ENCODE peak calls at places on chromosomes 1 and 21, in seven cellular contexts. A is CD8-positive, alpha-beta memory T cell; M is KBM-7; R is foreskin melanocyte; L is AG08395; I is endothelial cell; J is H9. B is an unnamed sample.

GRCh38 chr1:33683913-33684312 is 180.0 kb upstream of the HMGB4 start:
- DNase-seq in R (no peak), L (peak), M (no peak), A (no peak), J (no peak), I (no peak), B (no peak)

GRCh38 chr1:11413907-11414495 is 65.0 kb upstream of the DISP3 start:
- DNase-seq in M (no peak), I (no peak), J (no peak), R (no peak), L (no peak), A (no peak), B (no peak)

GRCh38 chr1:155938220-155938627 is 3.2 kb upstream of the RXFP4 start:
- DNase-seq in J (no peak), M (peak), R (peak), I (peak), L (peak), A (peak), B (no peak)

GRCh38 chr1:9787702-9788101 is 36.1 kb downstream of the CLSTN1 start:
- DNase-seq in A (peak), M (peak), L (no peak), I (no peak), R (no peak), J (no peak), B (no peak)

GRCh38 chr1:87386217-87386790 is 57.6 kb downstream of the LMO4 start:
- DNase-seq in A (no peak), L (no peak), M (no peak), J (no peak), I (no peak), R (no peak), B (no peak)

GRCh38 chr1:159985456-159985855 is 31.4 kb upstream of the SLAMF9 start:
- DNase-seq in A (no peak), L (no peak), J (no peak), I (no peak), M (no peak), R (no peak), B (no peak)

GRCh38 chr1:30427545-30427944 is 295.8 kb downstream of the MATN1 start:
- DNase-seq in L (no peak), I (no peak), R (no peak), A (no peak), J (peak), M (no peak), B (no peak)

GRCh38 chr1:62230724-62231123 is 36.1 kb downstream of the L1TD1 start:
- DNase-seq in M (no peak), A (no peak), R (no peak), L (peak), J (no peak), I (no peak), B (no peak)

GRCh38 chr1:185636848-185637247 is 97.3 kb upstream of the HMCN1 start:
- DNase-seq in L (no peak), M (no peak), J (no peak), A (no peak), R (no peak), I (no peak), B (no peak)

GRCh38 chr1:38609166-38609880 is 250.2 kb downstream of the RRAGC start:
- DNase-seq in A (no peak), M (no peak), J (no peak), L (no peak), R (no peak), I (no peak), B (no peak)

GRCh38 chr1:211547710-211548109 is 31.3 kb downstream of the SLC30A1 start:
- DNase-seq in A (no peak), L (no peak), R (no peak), J (no peak), I (no peak), M (no peak), B (no peak)

GRCh38 chr21:15222711-15223110 is 157.9 kb upstream of the NRIP1 start:
- DNase-seq in L (no peak), I (no peak), A (no peak), R (peak), J (no peak), M (no peak), B (no peak)

GRCh38 chr1:205917466-205918248 is 25.6 kb downstream of the SLC26A9 start:
- DNase-seq in L (no peak), A (no peak), R (no peak), J (peak), I (no peak), M (no peak), B (no peak)

GRCh38 chr1:183198463-183198862 is 12.4 kb downstream of the LAMC2 start:
- DNase-seq in M (no peak), I (no peak), J (no peak), A (no peak), R (no peak), L (no peak), B (no peak)

GRCh38 chr1:52913014-52913413 is 8.5 kb downstream of the ECHDC2 start:
- DNase-seq in M (no peak), I (no peak), A (no peak), R (no peak), L (no peak), J (no peak), B (no peak)

GRCh38 chr1:218874313-218874712 is 299.4 kb upstream of the LYPLAL1 start:
- DNase-seq in J (no peak), L (no peak), A (no peak), M (peak), I (no peak), R (peak), B (no peak)

GRCh38 chr1:59151860-59152259 is 145.0 kb upstream of the FGGY start:
- DNase-seq in J (no peak), A (no peak), L (no peak), R (no peak), I (no peak), M (no peak), B (no peak)

GRCh38 chr1:248805905-248806304 is 19.8 kb downstream of the SH3BP5L start:
- DNase-seq in A (no peak), I (no peak), M (peak), J (no peak), L (no peak), R (no peak), B (no peak)

GRCh38 chr1:21705303-21705980 is 36.3 kb upstream of the RAP1GAP start:
- DNase-seq in R (peak), A (no peak), L (no peak), I (no peak), J (no peak), M (no peak), B (no peak)

GRCh38 chr1:246160905-246161304 is 346.2 kb downstream of the SMYD3 start:
- DNase-seq in A (no peak), L (no peak), I (no peak), R (no peak), M (no peak), J (no peak), B (no peak)

GRCh38 chr1:102799496-102799895 is 308.8 kb downstream of the COL11A1 start:
- DNase-seq in A (no peak), L (no peak), J (no peak), M (no peak), I (no peak), R (no peak), B (peak)

GRCh38 chr1:54937469-54937868 is 43.0 kb upstream of the TMEM61 start:
- DNase-seq in L (no peak), I (no peak), R (no peak), M (no peak), A (no peak), J (no peak), B (no peak)

GRCh38 chr1:53511323-53511932 is 52.2 kb downstream of the DMRTB1 start:
- DNase-seq in I (no peak), M (no peak), J (no peak), L (no peak), A (no peak), R (no peak), B (no peak)

GRCh38 chr1:26336477-26337205 is 17.3 kb downstream of the CRYBG2 start:
- DNase-seq in M (no peak), I (peak), J (peak), L (peak), A (peak), R (no peak), B (no peak)

GRCh38 chr1:205147191-205147590 is 25.4 kb upstream of the RBBP5 start:
- DNase-seq in L (peak), A (no peak), J (no peak), I (no peak), M (no peak), R (peak), B (no peak)

GRCh38 chr1:166167395-166167922 is 658 bp upstream of the FAM78B start:
- DNase-seq in R (peak), L (no peak), M (no peak), J (no peak), A (no peak), I (no peak), B (no peak)

GRCh38 chr1:77084457-77084856 is 134.8 kb downstream of the PIGK start:
- DNase-seq in R (no peak), J (no peak), L (no peak), A (no peak), I (no peak), M (no peak), B (no peak)

GRCh38 chr21:44628707-44629391 is 2.0 kb downstream of the KRTAP10-9 start:
- DNase-seq in J (no peak), I (no peak), A (no peak), R (no peak), M (no peak), L (no peak), B (no peak)

GRCh38 chr1:206685256-206685748 is 597 bp downstream of the MAPKAPK2 start:
- DNase-seq in J (no peak), I (peak), R (no peak), M (no peak), A (peak), L (peak), B (no peak)

GRCh38 chr1:68814067-68814466 is 317.2 kb upstream of the DEPDC1 start:
- DNase-seq in J (no peak), L (no peak), R (no peak), M (no peak), A (no peak), I (no peak), B (no peak)

GRCh38 chr1:45012639-45013278 is 705 bp downstream of the UROD start:
- DNase-seq in A (peak), L (peak), M (peak), I (peak), R (peak), J (peak), B (no peak)

GRCh38 chr1:185862235-185862634 is 128.0 kb downstream of the HMCN1 start:
- DNase-seq in L (no peak), A (no peak), I (no peak), J (no peak), M (no peak), R (no peak), B (no peak)

GRCh38 chr1:244082969-244083368 is 31.9 kb downstream of the ZBTB18 start:
- DNase-seq in M (no peak), R (no peak), L (no peak), J (no peak), A (no peak), I (no peak), B (no peak)

GRCh38 chr21:31187499-31187898 is 149.2 kb upstream of the KRTAP19-8 start:
- DNase-seq in L (no peak), J (no peak), R (no peak), I (no peak), M (no peak), A (no peak), B (no peak)

GRCh38 chr21:34348890-34349519 is 14.8 kb upstream of the KCNE2 start:
- DNase-seq in L (no peak), I (no peak), R (no peak), A (no peak), M (no peak), J (no peak), B (no peak)

GRCh38 chr1:25914074-25914995 is 8.1 kb upstream of the STMN1 start:
- DNase-seq in I (no peak), A (no peak), J (no peak), L (no peak), R (no peak), M (no peak), B (no peak)